ENCODE peak calls at places on chromosome 2, in five cellular contexts. N, L, Z, C and E are unnamed samples.

GRCh38 chr2:120229341-120229740 is 6.1 kb upstream of the TMEM185B start:
- DNase-seq in N (no peak), C (no peak), L (no peak), Z (no peak), E (no peak)

GRCh38 chr2:222791946-222792649 is 68.7 kb upstream of the ACSL3 start:
- DNase-seq in N (no peak), C (peak), L (peak), Z (peak), E (no peak)

GRCh38 chr2:16615687-16616615 is 49.7 kb downstream of the CYRIA start:
- DNase-seq in N (no peak), C (no peak), Z (no peak), L (peak), E (no peak)

GRCh38 chr2:109352898-109353689 is 224.1 kb downstream of the SH3RF3 start:
- DNase-seq in Z (no peak), N (no peak), L (no peak), C (no peak), E (no peak)

GRCh38 chr2:127413782-127414743 is 4.2 kb upstream of the PROC start:
- DNase-seq in C (no peak), L (peak), N (peak), Z (no peak), E (no peak)

GRCh38 chr2:119376810-119377209 is 10.0 kb downstream of the DBI start:
- DNase-seq in Z (no peak), N (no peak), C (no peak), L (no peak), E (no peak)

GRCh38 chr2:110853516-110853915 is 121.1 kb downstream of the ACOXL start:
- DNase-seq in Z (no peak), L (peak), N (no peak), C (no peak), E (no peak)

GRCh38 chr2:120118471-120118870 is 104.7 kb downstream of the TMEM185B start:
- DNase-seq in N (no peak), Z (no peak), L (no peak), C (no peak), E (no peak)

GRCh38 chr2:3169106-3169870 is 208.3 kb downstream of the EIPR1 start:
- DNase-seq in N (peak), L (peak), C (no peak), Z (no peak), E (no peak)

GRCh38 chr2:197871780-197872456 is 67.5 kb downstream of the PLCL1 start:
- DNase-seq in C (no peak), L (no peak), Z (no peak), N (no peak), E (no peak)

GRCh38 chr2:197876524-197876923 is 72.1 kb downstream of the PLCL1 start:
- DNase-seq in Z (no peak), N (no peak), L (no peak), C (no peak), E (no peak)

GRCh38 chr2:197870137-197870536 is 65.7 kb downstream of the PLCL1 start:
- DNase-seq in L (no peak), N (no peak), C (no peak), Z (no peak), E (no peak)

GRCh38 chr2:197875736-197876135 is 71.3 kb downstream of the PLCL1 start:
- DNase-seq in Z (no peak), C (no peak), N (no peak), L (peak), E (no peak)

GRCh38 chr2:197873293-197873701 is 68.9 kb downstream of the PLCL1 start:
- DNase-seq in C (no peak), L (peak), N (peak), Z (no peak), E (no peak)
- TF ChIP-seq CTCF in C (no peak), L (peak), N (no peak), Z (no peak), E (no peak)

DNA sequence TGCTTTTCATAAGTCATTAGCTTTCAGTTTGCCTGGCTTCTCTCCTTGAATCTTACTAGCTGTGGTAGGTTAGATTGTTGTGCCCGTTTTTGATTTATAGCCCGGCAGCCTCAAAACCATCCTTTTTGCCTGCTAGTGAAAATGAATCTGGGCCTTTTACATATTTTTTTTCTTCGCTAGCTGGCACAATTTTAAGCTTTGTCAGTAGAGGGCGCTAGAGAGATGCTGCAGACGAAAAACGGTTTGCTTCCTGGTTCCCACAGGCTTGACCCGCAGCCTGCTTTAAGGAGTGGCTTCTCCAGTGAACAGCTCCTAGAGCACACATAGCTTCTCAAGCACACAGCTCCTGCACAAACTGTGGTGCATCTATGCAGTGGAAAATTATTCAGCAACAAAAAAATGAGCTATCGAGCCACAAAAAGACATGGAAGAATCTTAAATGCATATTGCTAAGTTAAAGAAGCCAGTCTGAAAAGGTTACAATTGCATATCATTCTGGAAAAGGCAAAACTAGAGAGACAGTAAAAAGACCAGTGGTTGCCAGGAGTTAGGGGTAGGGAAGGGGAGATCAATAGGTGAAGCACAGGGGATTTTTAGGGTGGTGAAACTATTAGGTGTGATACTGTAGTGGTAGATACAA is 47.9 kb downstream of the E2F6 start:
- DNase-seq in L (peak), Z (no peak), C (no peak), N (peak), E (no peak)
- TF ChIP-seq CTCF in L (peak), Z (no peak), C (peak), N (peak), E (peak)

GRCh38 chr2:183967756-183968155 is 630.6 kb upstream of the ZNF804A start:
- DNase-seq in Z (no peak), N (no peak), L (no peak), C (no peak), E (no peak)
- TF ChIP-seq CTCF in Z (no peak), N (no peak), L (no peak), C (no peak), E (no peak)

GRCh38 chr2:238173692-238174091 is 14.9 kb downstream of the ERFE start:
- DNase-seq in N (no peak), L (no peak), C (no peak), Z (no peak), E (no peak)
- TF ChIP-seq CTCF in N (no peak), L (peak), C (no peak), Z (no peak), E (no peak)

GRCh38 chr2:320561-320960 is 32.7 kb upstream of the ALKAL2 start:
- DNase-seq in C (no peak), L (no peak), N (no peak), Z (no peak), E (no peak)

GRCh38 chr2:314561-315336 is 26.9 kb upstream of the ALKAL2 start:
- DNase-seq in N (no peak), L (no peak), Z (no peak), C (no peak), E (no peak)

GRCh38 chr2:319059-319600 is 31.2 kb upstream of the ALKAL2 start:
- DNase-seq in Z (no peak), C (no peak), L (no peak), N (no peak), E (no peak)

GRCh38 chr2:316381-316780 is 28.5 kb upstream of the ALKAL2 start:
- DNase-seq in C (no peak), Z (no peak), N (no peak), L (no peak), E (no peak)

GRCh38 chr2:317501-318424 is 29.9 kb upstream of the ALKAL2 start:
- DNase-seq in C (no peak), L (peak), Z (no peak), N (peak), E (no peak)
- TF ChIP-seq CTCF in C (no peak), L (no peak), Z (no peak), N (no peak), E (no peak)

GRCh38 chr2:150526827-150527226 is 39.4 kb upstream of the RND3 start:
- DNase-seq in C (no peak), Z (no peak), L (peak), N (peak), E (peak)
- TF ChIP-seq CTCF in C (no peak), Z (no peak), L (no peak), N (no peak), E (no peak)

GRCh38 chr2:124018894-124019293 is 6.2 kb upstream of the CNTNAP5 start:
- DNase-seq in N (no peak), C (no peak), Z (no peak), L (peak), E (no peak)
- TF ChIP-seq CTCF in N (no peak), C (no peak), Z (no peak), L (peak), E (no peak)

GRCh38 chr2:186503827-186504606 is 18.0 kb downstream of the ZC3H15 start:
- DNase-seq in N (no peak), Z (no peak), C (no peak), L (peak), E (no peak)
- TF ChIP-seq CTCF in N (peak), Z (peak), C (peak), L (peak), E (peak)

GRCh38 chr2:11871421-11871820 is 125.0 kb downstream of the LPIN1 start:
- DNase-seq in Z (no peak), C (no peak), L (no peak), N (no peak), E (no peak)
- TF ChIP-seq CTCF in Z (no peak), C (no peak), L (no peak), N (no peak), E (no peak)

GRCh38 chr2:56127773-56128170 is 56.0 kb upstream of the CCDC85A start:
- DNase-seq in N (no peak), L (no peak), C (no peak), Z (no peak), E (no peak)

GRCh38 chr2:56128235-56128634 is 55.6 kb upstream of the CCDC85A start:
- DNase-seq in L (no peak), Z (no peak), N (no peak), C (no peak), E (no peak)

GRCh38 chr2:56133441-56133840 is 50.3 kb upstream of the CCDC85A start:
- DNase-seq in Z (no peak), L (no peak), C (no peak), N (no peak), E (no peak)

GRCh38 chr2:56132138-56132537 is 51.7 kb upstream of the CCDC85A start:
- DNase-seq in N (peak), Z (no peak), C (no peak), L (peak), E (no peak)

GRCh38 chr2:56130463-56131070 is 53.2 kb upstream of the CCDC85A start:
- DNase-seq in L (peak), C (no peak), N (peak), Z (no peak), E (peak)
- TF ChIP-seq CTCF in L (peak), C (peak), N (peak), Z (peak), E (peak)